ENCODE peak calls at places on chromosomes 16 and 17, in four cellular contexts. L is HepG2, O is K562, T is GM12878. W is an unnamed sample.

GRCh38 chr17:38549285-38549684 is 56.5 kb downstream of the SRCIN1 start:
- DNase-seq in L (no peak), O (no peak), T (no peak), W (no peak)

GRCh38 chr17:6070895-6071511 is 824 bp downstream of the WSCD1 start:
- DNase-seq in L (no peak), O (no peak), T (no peak), W (peak; percentile 23)

GRCh38 chr16:4771646-4772045 is 4.7 kb upstream of the ZNF500 start:
- DNase-seq in L (no peak), O (no peak), T (no peak), W (no peak)

GRCh38 chr17:50537721-50538548 is 5.4 kb downstream of the EPN3 start:
- DNase-seq in L (no peak), O (no peak), T (no peak), W (no peak)

GRCh38 chr16:83680980-83681379 is 126.8 kb upstream of the HSBP1 start:
- DNase-seq in L (no peak), O (no peak), T (no peak), W (no peak)

GRCh38 chr16:15950167-15950854 is 895 bp downstream of the ABCC1 start:
- DNase-seq in L (peak; percentile 40), O (peak; percentile 55), T (no peak), W (no peak)

GRCh38 chr16:4984174-4985000 is 26.3 kb downstream of the SEC14L5 start:
- DNase-seq in L (no peak), O (no peak), T (no peak), W (no peak)

GRCh38 chr16:81544691-81545365 is 100.2 kb downstream of the CMIP start:
- DNase-seq in L (no peak), O (no peak), T (no peak), W (no peak)

GRCh38 chr16:11852092-11852809 is 909 bp upstream of the RSL1D1 start:
- DNase-seq in L (peak; percentile 63), O (peak; percentile 36), T (no peak), W (no peak)

GRCh38 chr17:45889579-45889978 is 4.8 kb upstream of the MAPT start:
- DNase-seq in L (no peak), O (no peak), T (no peak), W (no peak)

GRCh38 chr16:9226924-9227323 is 135.5 kb downstream of the HAPSTR1 start:
- DNase-seq in L (no peak), O (no peak), T (no peak), W (no peak)

GRCh38 chr17:42276359-42276608 is at the start of gene STAT5B:
- DNase-seq in L (no peak), O (peak; percentile 86), T (no peak), W (peak; percentile 58)

GRCh38 chr17:3695129-3695722 is 729 bp downstream of the P2RX5 start:
- DNase-seq in L (no peak), O (no peak), T (no peak), W (no peak)

GRCh38 chr16:31380201-31380600 is 12.9 kb upstream of the ITGAD start:
- DNase-seq in L (no peak), O (no peak), T (no peak), W (no peak)

GRCh38 chr17:45413498-45413923 is 19.2 kb downstream of the ARHGAP27 start:
- DNase-seq in L (peak; percentile 57), O (no peak), T (no peak), W (no peak)

GRCh38 chr17:82145550-82146165 is 47.6 kb upstream of the FASN start:
- DNase-seq in L (no peak), O (no peak), T (no peak), W (no peak)

GRCh38 chr16:85170066-85171003 is 58.1 kb upstream of the CIBAR2 start:
- DNase-seq in L (no peak), O (no peak), T (no peak), W (no peak)

GRCh38 chr16:60230666-60231065 is 1496.5 kb upstream of the GOT2 start:
- DNase-seq in L (no peak), O (no peak), T (no peak), W (no peak)

DNA sequence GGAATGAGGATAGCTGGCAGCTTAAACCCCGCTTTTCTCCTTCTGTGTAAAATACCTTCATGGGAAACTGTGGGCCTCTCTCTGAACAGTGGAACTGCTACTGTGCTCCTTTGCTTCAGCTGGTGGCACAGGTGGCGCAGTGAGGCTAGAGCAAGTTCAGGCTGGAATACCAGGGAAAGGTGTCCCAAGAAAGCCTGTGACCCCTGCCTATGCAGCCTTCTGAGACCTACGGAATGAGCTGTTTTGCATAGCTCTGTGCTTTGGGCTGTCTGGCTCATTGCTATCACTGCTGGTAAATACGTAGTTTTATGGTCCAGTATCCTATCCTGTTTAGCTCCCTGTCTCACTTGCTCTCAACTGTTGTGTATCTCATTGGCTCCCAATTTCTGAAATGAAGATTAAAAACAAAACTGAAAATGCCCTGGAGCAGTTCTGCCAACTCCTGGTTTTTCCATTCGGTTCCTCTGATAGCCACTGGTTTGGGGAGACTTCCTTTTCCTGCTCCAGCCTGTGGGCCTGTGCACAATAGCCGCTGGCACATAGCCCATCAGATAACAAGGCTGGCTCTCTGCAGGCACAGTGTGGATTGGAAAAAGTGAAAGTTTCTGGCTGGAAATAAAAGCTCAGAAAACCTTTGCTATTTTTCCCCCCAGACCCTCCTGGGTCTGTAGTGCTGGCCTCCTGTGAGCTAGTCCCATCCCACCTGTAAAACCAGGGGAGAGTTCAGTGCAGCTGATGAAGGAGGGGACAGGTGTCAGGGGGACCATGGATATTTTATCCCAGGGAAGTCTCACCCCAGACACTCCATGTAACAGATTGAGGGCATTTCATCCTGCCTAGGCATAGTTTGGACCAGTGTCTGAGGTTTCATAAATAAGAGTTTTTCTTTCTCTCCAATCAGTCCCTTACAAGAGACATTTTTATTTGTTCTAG is 24.1 kb downstream of the LIMD2 start:
- DNase-seq in L (peak; percentile 83), O (peak; percentile 80), T (no peak), W (peak; percentile 40)
- TF ChIP-seq REST in L (no peak), O (no peak), T (no peak), W (no peak)

GRCh38 chr17:79754359-79754758 is 23.6 kb upstream of the CBX2 start:
- DNase-seq in L (no peak), O (no peak), T (no peak), W (no peak)
- TF ChIP-seq EP300 in L (no peak), O (no peak), T (no peak), W (no peak)

GRCh38 chr16:2846511-2847310 is 11.3 kb downstream of the PRSS22 start:
- DNase-seq in L (no peak), O (no peak), T (no peak), W (peak; percentile 81)
- TF ChIP-seq ESRRA in L (no peak), O (no peak), T (no peak), W (no peak)

GRCh38 chr17:18361837-18362380 is 1.4 kb downstream of the SHMT1 start:
- DNase-seq in L (no peak), O (no peak), T (no peak), W (no peak)

GRCh38 chr17:18362509-18363020 is 785 bp downstream of the SHMT1 start:
- DNase-seq in L (peak; percentile 76), O (peak; percentile 21), T (no peak), W (peak; percentile 61)

GRCh38 chr17:18360518-18360917 is 2.8 kb downstream of the SHMT1 start:
- DNase-seq in L (no peak), O (no peak), T (no peak), W (no peak)

GRCh38 chr17:18364166-18364565 is 816 bp upstream of the SHMT1 start:
- DNase-seq in L (no peak), O (no peak), T (no peak), W (no peak)

DNA sequence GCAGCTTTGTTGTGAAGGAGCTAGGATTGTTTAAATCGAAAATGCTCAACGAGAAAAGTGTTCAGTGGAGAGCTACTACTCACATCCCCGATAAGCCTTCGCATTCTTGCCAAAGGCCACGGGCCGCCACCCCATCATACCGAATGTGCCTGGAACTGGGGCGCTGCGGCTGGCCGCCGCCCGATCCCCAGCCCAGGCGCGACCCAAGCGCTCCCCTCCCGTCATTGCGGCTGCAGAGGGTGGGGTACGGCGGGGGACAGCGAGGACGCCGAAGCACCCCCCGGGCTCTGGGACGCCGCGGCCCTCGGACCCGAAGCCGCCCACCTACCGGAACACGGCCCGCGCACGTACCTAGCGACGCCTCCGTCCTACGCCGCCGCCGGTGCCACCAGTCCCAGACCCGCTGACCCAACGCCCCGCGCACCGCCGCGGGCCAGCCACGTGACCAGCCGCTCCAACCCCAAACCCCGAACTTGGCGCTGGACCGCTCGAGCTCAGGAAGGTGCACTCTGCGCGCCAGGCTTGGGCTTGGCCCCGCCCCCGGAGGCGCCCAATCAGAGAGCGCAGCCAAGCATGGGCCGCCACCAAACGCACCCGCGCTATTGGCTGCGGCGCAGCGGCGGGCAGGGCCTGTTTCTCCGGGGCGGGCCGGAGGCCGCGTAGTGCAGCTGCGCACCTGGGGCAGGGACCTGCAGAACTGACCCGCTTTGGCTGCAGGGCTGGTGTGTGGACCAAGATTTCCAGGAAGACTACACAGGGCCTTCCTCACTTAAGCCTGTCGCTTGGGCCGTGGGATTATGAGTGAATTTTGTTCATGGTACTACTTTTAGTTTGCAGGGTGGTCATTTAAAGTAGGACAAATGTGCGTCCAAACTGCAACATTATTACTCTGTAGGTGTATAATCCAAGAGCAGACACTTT is at the start of gene SHMT1:
- DNase-seq in L (peak; percentile 90), O (peak; percentile 95), T (peak; percentile 72), W (peak; percentile 94)
- TF ChIP-seq REST in L (no peak), O (no peak), T (no peak), W (no peak)

GRCh38 chr17:56699186-56699895 is 105.8 kb downstream of the NOG start:
- DNase-seq in L (no peak), O (no peak), T (no peak), W (peak; percentile 97)
- TF ChIP-seq EP300 in L (no peak), O (no peak), T (no peak), W (no peak)

GRCh38 chr17:19345067-19345460 is 17.5 kb downstream of the B9D1 start:
- DNase-seq in L (no peak), O (no peak), T (no peak), W (no peak)

GRCh38 chr17:19345486-19346350 is 16.8 kb downstream of the B9D1 start:
- DNase-seq in L (peak; percentile 62), O (no peak), T (no peak), W (no peak)

GRCh38 chr17:19348081-19348650 is 14.4 kb downstream of the B9D1 start:
- DNase-seq in L (no peak), O (no peak), T (no peak), W (no peak)

GRCh38 chr17:19347323-19348080 is 15.0 kb downstream of the B9D1 start:
- DNase-seq in L (no peak), O (no peak), T (no peak), W (no peak)

DNA sequence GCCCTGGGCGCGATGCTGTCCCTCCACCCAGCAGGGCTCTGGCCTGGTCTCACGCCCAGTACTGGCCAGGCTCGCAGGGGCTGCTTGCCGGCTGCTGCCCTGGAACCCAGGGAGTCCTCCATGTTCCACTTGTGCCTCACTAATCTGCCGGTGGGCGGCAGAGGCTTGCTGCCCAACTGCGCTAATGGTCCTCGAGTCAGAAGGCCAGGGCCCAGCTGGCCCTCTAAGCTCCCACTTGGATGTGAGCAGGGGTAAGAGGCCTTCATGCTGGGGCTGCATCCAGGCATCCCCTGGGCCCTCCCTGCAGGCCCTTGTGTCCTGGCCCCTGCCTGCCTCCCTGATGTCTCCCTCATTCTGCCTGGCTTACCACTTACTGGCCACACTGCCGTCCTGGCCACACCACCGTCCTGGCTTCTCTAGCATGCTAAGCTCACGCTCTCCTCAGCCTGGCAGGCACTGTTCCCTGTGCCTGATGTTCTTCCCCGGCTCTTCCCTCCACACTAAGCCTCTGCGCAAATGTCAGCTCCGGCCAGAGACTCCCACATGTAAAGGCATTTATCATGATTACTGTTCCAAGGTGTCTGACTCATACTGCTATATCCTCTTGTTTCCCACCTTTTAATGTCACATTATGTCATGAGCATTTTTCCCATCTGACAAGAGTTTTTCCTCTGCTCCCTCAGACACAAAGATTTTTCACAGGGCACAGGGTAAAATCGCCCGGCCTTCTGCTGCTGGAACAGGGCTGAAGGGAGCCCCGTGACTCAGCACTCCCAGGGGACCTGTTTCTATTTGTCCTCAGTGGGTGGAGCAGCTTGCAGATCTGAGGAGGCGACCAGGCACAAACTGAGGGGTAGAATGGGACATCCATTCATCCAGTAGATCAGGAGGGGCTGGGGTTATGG is 15.9 kb downstream of the B9D1 start:
- DNase-seq in L (peak; percentile 74), O (peak; percentile 74), T (no peak), W (peak; percentile 94)
- TF ChIP-seq ESRRA in L (no peak), O (no peak), T (no peak), W (no peak)

W was measured in A549.